ENCODE peak calls at places on chromosomes 1 and 21, in nine cellular contexts. J is heart left ventricle, C is PC-3, L is GM13977, W is prostate gland, G is right atrium auricular region, K is choroid plexus epithelial cell, N is AG09319, R is BE2C. U is an unnamed sample.

GRCh38 chr1:159854101-159854692 is 8.3 kb downstream of the VSIG8 start:
- DNase-seq in G (peak; percentile 86), J (peak; percentile 85), W (peak; percentile 54), C (peak; percentile 60), K (peak; percentile 50), N (peak; percentile 5), R (peak; percentile 66), L (no peak), U (no peak)

GRCh38 chr1:36595921-36596320 is 113.2 kb upstream of the CSF3R start:
- DNase-seq in C (no peak), W (no peak), J (no peak), G (no peak), K (no peak), R (no peak), L (no peak), N (no peak), U (no peak)

GRCh38 chr1:228277491-228278431 is 69.9 kb downstream of the OBSCN start:
- DNase-seq in K (no peak), G (no peak), J (no peak), L (peak; percentile 31), N (no peak), C (no peak), W (no peak), R (peak; percentile 5), U (no peak)

GRCh38 chr1:21875621-21876063 is 61.5 kb downstream of the HSPG2 start:
- DNase-seq in R (no peak), W (no peak), K (no peak), J (no peak), L (no peak), N (no peak), C (no peak), G (no peak), U (no peak)

GRCh38 chr1:199743227-199743626 is 284.3 kb upstream of the NR5A2 start:
- DNase-seq in G (no peak), W (no peak), N (no peak), L (no peak), K (no peak), C (peak; percentile 59), J (no peak), R (no peak), U (peak; percentile 74)

GRCh38 chr1:33537885-33538284 is 65.4 kb downstream of the ZSCAN20 start:
- DNase-seq in C (no peak), W (no peak), L (no peak), K (no peak), G (no peak), J (no peak), R (no peak), N (no peak), U (no peak)

GRCh38 chr1:119542492-119542946 is 35.5 kb downstream of the HSD3B1 start:
- DNase-seq in G (no peak), R (no peak), J (no peak), N (no peak), K (peak; percentile 5), W (peak; percentile 28), C (peak; percentile 84), L (no peak), U (peak; percentile 61)

GRCh38 chr1:89548486-89548857 is 23.8 kb downstream of the LRRC8B start:
- DNase-seq in J (no peak), W (no peak), N (no peak), R (no peak), G (no peak), K (no peak), L (no peak), C (no peak), U (no peak)

GRCh38 chr1:89780721-89781120 is 40.1 kb upstream of the LRRC8D start:
- DNase-seq in R (no peak), K (peak; percentile 85), N (peak; percentile 38), W (no peak), J (no peak), C (peak; percentile 76), L (peak; percentile 29), G (no peak), U (peak; percentile 65)

GRCh38 chr1:119737040-119737682 is 25.4 kb downstream of the PHGDH start:
- DNase-seq in K (no peak), J (peak; percentile 35), G (no peak), C (no peak), W (peak; percentile 40), N (no peak), L (no peak), R (no peak), U (no peak)

GRCh38 chr1:112318263-112318662 is 77.8 kb upstream of the CTTNBP2NL start:
- DNase-seq in L (no peak), J (no peak), K (no peak), W (no peak), R (no peak), C (no peak), G (no peak), N (no peak), U (no peak)

GRCh38 chr1:57470028-57470427 is 46.2 kb upstream of the DAB1 start:
- DNase-seq in L (no peak), K (peak; percentile 86), N (no peak), W (no peak), C (no peak), G (no peak), R (no peak), J (no peak), U (no peak)

GRCh38 chr1:77378723-77379533 is 97.1 kb downstream of the AK5 start:
- DNase-seq in N (no peak), C (peak; percentile 20), R (peak; percentile 5), J (no peak), W (no peak), L (no peak), G (no peak), K (peak; percentile 90), U (no peak)

GRCh38 chr1:61344711-61345110 is 262.4 kb downstream of the NFIA start:
- DNase-seq in J (no peak), W (no peak), C (no peak), L (no peak), G (no peak), N (no peak), K (no peak), R (no peak), U (no peak)

GRCh38 chr1:230839166-230839565 is 29.2 kb downstream of the C1orf198 start:
- DNase-seq in W (no peak), K (no peak), N (no peak), R (no peak), C (no peak), G (no peak), L (no peak), J (no peak), U (no peak)

GRCh38 chr21:41374177-41374712 is 12.4 kb downstream of the MX2 start:
- DNase-seq in R (no peak), G (no peak), W (no peak), C (no peak), N (no peak), J (no peak), L (no peak), K (no peak), U (no peak)

GRCh38 chr1:235075955-235076308 is 52.7 kb downstream of the TOMM20 start:
- DNase-seq in R (no peak), C (no peak), J (no peak), W (no peak), L (no peak), K (peak; percentile 40), G (no peak), N (no peak), U (no peak)

GRCh38 chr1:221206076-221206475 is 326.8 kb downstream of the HLX start:
- DNase-seq in J (no peak), R (no peak), W (no peak), L (no peak), G (no peak), C (no peak), N (no peak), K (no peak), U (no peak)

GRCh38 chr1:34590211-34590623 is 164.6 kb upstream of the GJB5 start:
- DNase-seq in C (peak; percentile 85), W (no peak), R (peak; percentile 12), J (no peak), G (no peak), L (no peak), N (no peak), K (no peak), U (peak; percentile 59)

GRCh38 chr1:212368073-212368484 is 46.6 kb downstream of the PACC1 start:
- DNase-seq in K (peak; percentile 89), W (peak; percentile 43), R (peak; percentile 73), G (no peak), N (peak; percentile 49), C (peak; percentile 94), J (peak; percentile 35), L (peak; percentile 68), U (peak; percentile 73)
- TF ChIP-seq CTCF in K (peak; percentile 96), W (peak; percentile 74), R (peak; percentile 99), G (peak; percentile 85), N (peak; percentile 95), C (peak; percentile 99), J (peak; percentile 87), L (peak; percentile 87), U (peak; percentile 80)

DNA sequence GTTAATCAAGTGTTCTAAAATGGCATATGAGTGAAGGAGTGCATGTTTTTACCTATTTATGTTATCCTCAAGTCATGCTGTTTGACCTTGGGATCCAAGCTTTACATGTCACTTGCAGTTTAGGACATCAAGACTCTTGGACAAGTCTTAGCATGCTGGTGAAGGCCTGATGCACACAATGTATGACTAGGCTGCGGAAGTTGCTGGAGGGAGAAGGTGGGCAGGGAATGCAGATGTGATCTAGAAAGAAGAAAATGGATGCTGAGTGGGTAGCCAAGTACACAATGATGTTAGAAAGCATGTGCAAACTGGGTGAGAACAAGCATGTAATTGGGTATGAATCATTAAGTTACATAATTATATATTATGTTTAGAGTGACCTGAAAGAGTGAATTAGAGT is 301.8 kb downstream of the BRINP2 start:
- DNase-seq in R (no peak), K (no peak), C (no peak), W (no peak), N (no peak), G (no peak), L (no peak), J (no peak), U (peak; percentile 89)
- TF ChIP-seq CTCF in R (no peak), K (no peak), C (no peak), W (no peak), N (no peak), G (no peak), L (no peak), J (no peak), U (no peak)

DNA sequence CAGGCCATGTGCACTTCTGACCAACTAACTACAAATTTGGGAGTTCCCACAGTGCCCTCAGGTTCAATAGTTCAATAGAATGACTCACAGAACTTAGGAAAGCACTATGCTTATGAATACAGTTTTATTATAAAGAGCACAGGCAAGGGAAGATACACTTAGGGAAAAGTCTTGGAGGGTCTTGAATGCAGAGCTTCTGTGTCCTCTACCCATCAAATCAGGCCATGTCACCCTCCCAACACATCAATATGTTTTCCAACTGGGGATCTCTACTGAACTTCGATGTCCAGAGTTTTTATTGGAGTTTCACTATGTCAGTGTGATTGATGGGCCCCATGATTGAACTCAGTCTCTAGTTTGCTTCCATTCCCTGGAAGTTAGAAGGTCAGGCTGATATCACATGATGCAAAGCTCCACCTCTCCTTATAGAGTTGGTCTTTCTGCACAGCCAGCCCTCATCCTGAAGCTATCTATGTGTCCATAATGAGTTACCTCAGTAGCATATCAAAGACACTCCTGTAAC is 46.2 kb downstream of the RAVER2 start:
- DNase-seq in W (no peak), G (no peak), R (no peak), K (no peak), C (no peak), N (no peak), J (no peak), L (no peak), U (no peak)
- TF ChIP-seq CTCF in W (no peak), G (no peak), R (no peak), K (no peak), C (no peak), N (no peak), J (no peak), L (no peak), U (no peak)

GRCh38 chr1:44924835-44925464 is 61.4 kb downstream of the EIF2B3 start:
- DNase-seq in R (no peak), G (no peak), L (no peak), N (no peak), W (no peak), C (peak; percentile 85), K (peak; percentile 91), J (no peak), U (peak; percentile 82)
- TF ChIP-seq CTCF in R (peak; percentile 33), G (no peak), L (peak; percentile 62), N (peak; percentile 26), W (peak; percentile 33), C (peak; percentile 55), K (peak; percentile 71), J (peak; percentile 52), U (peak; percentile 16)